ENCODE peak calls at places on chromosomes 12 and 14, in five cellular contexts. V is HCT116, Q is A549, N is GM12878, G is H1. F is an unnamed sample.
A peak's percentile ranks its signal among the peaks of the same experiment; 100 is the strongest.

GRCh38 chr14:30214456-30215090 is 286.9 kb upstream of the PRKD1 start:
- DNase-seq in N (peak; percentile 8), G (no peak), Q (peak; percentile 14), V (peak; percentile 8), F (no peak)

GRCh38 chr12:115103884-115104883 is 420.2 kb upstream of the TBX3 start:
- DNase-seq in V (no peak), G (no peak), N (no peak), Q (no peak), F (no peak)

GRCh38 chr14:33280646-33281045 is 342.0 kb downstream of the NPAS3 start:
- DNase-seq in G (no peak), V (no peak), Q (no peak), N (no peak), F (no peak)

GRCh38 chr12:3544296-3544965 is 53.4 kb downstream of the PRMT8 start:
- DNase-seq in N (no peak), G (no peak), V (no peak), Q (no peak), F (no peak)

GRCh38 chr12:94707892-94708291 is 57.5 kb upstream of the TMCC3 start:
- DNase-seq in N (no peak), Q (no peak), V (no peak), G (no peak), F (no peak)

GRCh38 chr12:97003276-97003675 is 96.2 kb downstream of the NEDD1 start:
- DNase-seq in V (no peak), Q (no peak), N (no peak), G (no peak), F (no peak)

GRCh38 chr14:35385042-35385839 is 19.3 kb downstream of the NFKBIA start:
- DNase-seq in N (no peak), Q (peak; percentile 56), G (no peak), V (no peak), F (no peak)

GRCh38 chr12:116455540-116456306 is 103.5 kb upstream of the MAP1LC3B2 start:
- DNase-seq in V (peak; percentile 85), G (no peak), Q (peak; percentile 67), N (no peak), F (no peak)

GRCh38 chr12:51836012-51836832 is 12.3 kb downstream of the FIGNL2 start:
- DNase-seq in G (no peak), Q (no peak), N (no peak), V (no peak), F (peak; percentile 51)

GRCh38 chr14:70013269-70013873 is 134.2 kb downstream of the SMOC1 start:
- DNase-seq in Q (peak; percentile 28), N (no peak), V (peak; percentile 23), G (peak; percentile 34), F (peak; percentile 83)

GRCh38 chr12:2099595-2099994 is 46.8 kb downstream of the CACNA1C start:
- DNase-seq in V (no peak), Q (no peak), N (no peak), G (no peak), F (no peak)

GRCh38 chr12:56629459-56630179 is 507 bp downstream of the BAZ2A start:
- DNase-seq in G (no peak), V (no peak), Q (peak; percentile 43), N (no peak), F (no peak)

GRCh38 chr12:92550234-92550633 is 152.6 kb upstream of the PLEKHG7 start:
- DNase-seq in V (no peak), G (no peak), N (no peak), Q (no peak), F (no peak)

GRCh38 chr14:68687746-68688145 is 105.1 kb downstream of the ZFP36L1 start:
- DNase-seq in N (no peak), Q (peak; percentile 82), G (no peak), V (peak; percentile 70), F (no peak)

GRCh38 chr12:42946776-42947435 is 357.4 kb upstream of the PRICKLE1 start:
- DNase-seq in Q (no peak), N (no peak), G (no peak), V (no peak), F (no peak)

GRCh38 chr14:93522221-93522620 is 91.5 kb downstream of the UNC79 start:
- DNase-seq in G (no peak), V (no peak), Q (no peak), N (no peak), F (no peak)

GRCh38 chr12:128245106-128245505 is 21.9 kb upstream of the TMEM132C start:
- DNase-seq in G (no peak), N (no peak), Q (no peak), V (no peak), F (no peak)

GRCh38 chr14:101083564-101084435 is 180.3 kb upstream of the RTL1 start:
- DNase-seq in G (no peak), V (peak; percentile 46), Q (no peak), N (no peak), F (peak; percentile 77)

GRCh38 chr12:56152756-56153137 is 360 bp downstream of the MYL6B start:
- DNase-seq in G (no peak), N (no peak), V (no peak), Q (no peak), F (no peak)

GRCh38 chr14:20415723-20416622 is 2.7 kb upstream of the TEP1 start:
- DNase-seq in N (peak; percentile 49), G (no peak), V (peak; percentile 43), Q (peak; percentile 44), F (no peak)

GRCh38 chr14:42140001-42140400 is 533.3 kb downstream of the LRFN5 start:
- DNase-seq in N (no peak), V (no peak), G (no peak), Q (no peak), F (no peak)

GRCh38 chr12:107437954-107438353 is 247.6 kb upstream of the PWP1 start:
- DNase-seq in N (no peak), V (no peak), Q (no peak), G (no peak), F (no peak)

GRCh38 chr12:108734200-108734906 is 3.0 kb upstream of the CORO1C start:
- DNase-seq in Q (peak; percentile 90), G (no peak), N (peak; percentile 42), V (peak; percentile 86), F (no peak)

GRCh38 chr14:102525213-102526143 is 15.9 kb upstream of the ANKRD9 start:
- DNase-seq in V (peak; percentile 39), G (no peak), N (peak; percentile 27), Q (no peak), F (no peak)

GRCh38 chr12:31431721-31432120 is 105.8 kb upstream of the SINHCAF start:
- DNase-seq in N (no peak), V (no peak), Q (no peak), G (no peak), F (no peak)

GRCh38 chr12:14239350-14239934 is 126.0 kb upstream of the ATF7IP start:
- DNase-seq in Q (no peak), N (peak; percentile 86), V (no peak), G (no peak), F (peak; percentile 34)

GRCh38 chr12:65327207-65328076 is 49.0 kb downstream of the MSRB3 start:
- DNase-seq in V (no peak), N (no peak), Q (no peak), G (no peak), F (no peak)

GRCh38 chr12:69442894-69443293 is 27.3 kb upstream of the FRS2 start:
- DNase-seq in G (no peak), N (no peak), V (no peak), Q (no peak), F (no peak)
- TF ChIP-seq MAX in G (no peak), N (no peak), V (no peak), Q (no peak), F (no peak)

GRCh38 chr14:43184540-43184939 is 1322.5 kb downstream of the FSCB start:
- DNase-seq in G (no peak), V (no peak), Q (no peak), N (no peak), F (peak; percentile 11)
- TF ChIP-seq MAX in G (peak; percentile 76), V (no peak), Q (no peak), N (no peak), F (no peak)

GRCh38 chr12:26247873-26248272 is 52.5 kb downstream of the SSPN start:
- DNase-seq in V (no peak), Q (no peak), N (no peak), G (no peak), F (no peak)
- TF ChIP-seq MAX in V (no peak), Q (no peak), N (no peak), G (no peak), F (no peak)

DNA sequence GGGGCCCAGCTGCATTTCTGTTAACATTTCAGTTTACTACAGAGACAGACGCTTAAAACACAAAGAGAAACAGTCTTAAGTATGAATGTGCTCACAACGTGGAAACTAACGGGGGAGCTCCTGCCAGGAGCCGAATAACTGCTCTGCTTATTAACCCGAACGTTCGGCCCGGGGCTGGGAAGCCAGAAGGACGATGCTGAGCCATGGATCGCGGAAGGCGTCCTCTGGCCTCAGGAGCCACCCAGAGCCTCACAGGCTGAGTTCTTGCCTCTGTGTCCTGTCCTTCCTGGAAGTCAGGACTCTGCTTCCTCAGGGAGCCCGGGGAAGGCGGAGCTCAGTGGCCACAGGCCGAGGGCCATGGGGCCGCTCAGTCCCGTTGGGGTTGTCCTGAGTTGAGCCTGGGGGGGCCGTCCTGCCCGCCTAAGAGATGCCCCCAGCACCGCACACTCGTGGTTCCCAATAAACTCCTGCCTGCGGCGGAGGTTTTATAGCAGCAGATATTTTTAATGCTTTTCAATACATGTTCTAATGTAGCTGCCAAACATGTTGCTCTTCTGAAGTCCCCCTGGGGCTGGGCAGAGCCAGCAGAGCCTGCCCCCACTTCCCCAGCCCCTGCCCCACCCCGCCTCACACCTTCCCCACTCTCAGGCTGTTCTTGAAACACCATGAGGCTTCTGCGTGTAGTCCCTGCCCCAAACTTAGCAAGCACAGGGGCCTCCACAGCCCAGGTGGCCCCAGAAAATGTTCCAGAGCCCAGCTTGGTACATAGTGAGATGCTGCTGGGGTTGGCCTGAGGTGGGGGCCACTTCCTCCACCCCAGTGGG is 3.4 kb upstream of the TEX22 start:
- DNase-seq in N (no peak), Q (no peak), V (no peak), G (no peak), F (no peak)
- TF ChIP-seq MAX in N (no peak), Q (no peak), V (no peak), G (no peak), F (no peak)

GRCh38 chr12:124236651-124237050 is 58.2 kb upstream of the RFLNA start:
- DNase-seq in Q (no peak), V (peak; percentile 10), G (no peak), N (no peak), F (no peak)
- TF ChIP-seq MAX in Q (no peak), V (no peak), G (no peak), N (no peak), F (no peak)

DNA sequence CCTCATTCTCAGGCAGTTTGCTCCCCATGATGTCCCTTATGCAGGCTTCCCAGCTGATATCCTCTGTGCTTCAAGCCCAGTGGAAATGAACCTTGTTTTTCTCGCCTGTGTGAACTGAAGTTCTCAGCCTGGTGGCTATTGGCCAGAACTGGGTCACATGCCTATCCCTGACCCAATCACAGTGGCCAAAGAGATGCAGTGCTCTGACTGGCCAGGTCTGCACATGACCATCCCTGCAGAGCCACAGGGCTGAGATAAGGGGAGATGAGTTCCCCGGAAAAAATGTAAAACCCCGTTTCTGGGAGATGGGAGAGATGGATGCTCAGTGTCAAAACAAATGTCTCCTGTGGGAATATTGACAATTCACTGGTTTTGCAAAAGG is 34.7 kb upstream of the FZD10 start:
- DNase-seq in G (no peak), V (no peak), N (no peak), Q (no peak), F (no peak)
- TF ChIP-seq MAX in G (no peak), V (no peak), N (no peak), Q (no peak), F (no peak)